ENCODE peak calls at places on chromosomes 12 and 14, in seven cellular contexts. T is breast epithelium, C is body of pancreas, G is A549, B is heart left ventricle, E is ovary, J is Peyer's patch. K is an unnamed sample.

GRCh38 chr12:80582431-80582830 is 125.0 kb upstream of the MYF6 start:
- DNase-seq in T (no peak), C (no peak), G (no peak), B (no peak), E (no peak), J (no peak), K (peak; percentile 34)

GRCh38 chr14:84017533-84017932 is 1512.4 kb upstream of the FLRT2 start:
- DNase-seq in T (peak; percentile 23), C (peak; percentile 57), G (no peak), B (no peak), E (no peak), J (no peak), K (no peak)

GRCh38 chr14:32620303-32620702 is 291.2 kb downstream of the AKAP6 start:
- DNase-seq in T (no peak), C (no peak), G (no peak), B (no peak), E (no peak), J (no peak), K (no peak)

GRCh38 chr14:63853831-63854293 is 1.1 kb downstream of the SYNE2 start:
- DNase-seq in T (peak; percentile 81), C (peak; percentile 69), G (peak; percentile 47), B (peak; percentile 44), E (peak; percentile 56), J (peak; percentile 54), K (peak; percentile 78)

GRCh38 chr12:50196537-50196936 is 29.4 kb upstream of the CERS5 start:
- DNase-seq in T (no peak), C (no peak), G (no peak), B (no peak), E (no peak), J (no peak), K (no peak)

GRCh38 chr14:64649383-64649998 is 54.7 kb upstream of the PLEKHG3 start:
- DNase-seq in T (no peak), C (peak; percentile 43), G (no peak), B (no peak), E (peak; percentile 22), J (no peak), K (peak; percentile 48)

GRCh38 chr12:6539276-6540134 is 5.2 kb downstream of the GAPDH start:
- DNase-seq in T (no peak), C (no peak), G (peak; percentile 41), B (no peak), E (no peak), J (peak; percentile 70), K (peak; percentile 35)

GRCh38 chr14:100673085-100673806 is 53.4 kb upstream of the DLK1 start:
- DNase-seq in T (no peak), C (peak; percentile 77), G (no peak), B (no peak), E (no peak), J (peak; percentile 78), K (no peak)

GRCh38 chr14:74658535-74659130 is 46.6 kb upstream of the LTBP2 start:
- DNase-seq in T (no peak), C (no peak), G (no peak), B (no peak), E (no peak), J (no peak), K (no peak)

GRCh38 chr12:108374596-108375320 is 35.6 kb upstream of the CMKLR1 start:
- DNase-seq in T (no peak), C (no peak), G (no peak), B (no peak), E (no peak), J (no peak), K (no peak)

GRCh38 chr12:95859344-95859816 is 628 bp downstream of the SNRPF start:
- DNase-seq in T (no peak), C (no peak), G (peak; percentile 50), B (no peak), E (no peak), J (no peak), K (no peak)

GRCh38 chr12:55931780-55932545 is 1.0 kb downstream of the DGKA start:
- DNase-seq in T (peak; percentile 43), C (peak; percentile 72), G (peak; percentile 44), B (peak; percentile 74), E (peak; percentile 62), J (peak; percentile 80), K (peak; percentile 56)

GRCh38 chr12:13044002-13044858 is at the start of gene FAM234B:
- DNase-seq in T (peak; percentile 27), C (peak; percentile 81), G (peak; percentile 88), B (peak; percentile 83), E (peak; percentile 68), J (peak; percentile 84), K (peak; percentile 72)

GRCh38 chr12:127041985-127042625 is 1224.9 kb upstream of the TMEM132C start:
- DNase-seq in T (no peak), C (no peak), G (no peak), B (no peak), E (no peak), J (no peak), K (no peak)

GRCh38 chr12:321606-322326 is 59.1 kb upstream of the SLC6A13 start:
- DNase-seq in T (no peak), C (peak; percentile 58), G (no peak), B (no peak), E (no peak), J (no peak), K (peak; percentile 15)

GRCh38 chr12:92244036-92244435 is 98.4 kb upstream of the BTG1 start:
- DNase-seq in T (peak; percentile 20), C (peak; percentile 30), G (no peak), B (peak; percentile 32), E (peak; percentile 37), J (no peak), K (no peak)

GRCh38 chr12:39205969-39206368 is 237.0 kb downstream of the KIF21A start:
- DNase-seq in T (no peak), C (no peak), G (no peak), B (no peak), E (no peak), J (no peak), K (no peak)

GRCh38 chr12:122880668-122881067 is 15.3 kb downstream of the VPS37B start:
- DNase-seq in T (no peak), C (no peak), G (peak; percentile 65), B (no peak), E (no peak), J (no peak), K (no peak)

GRCh38 chr14:48584031-48584430 is 908.6 kb upstream of the MDGA2 start:
- DNase-seq in T (no peak), C (no peak), G (no peak), B (no peak), E (no peak), J (no peak), K (no peak)

GRCh38 chr12:49527361-49528130 is 11.3 kb upstream of the KCNH3 start:
- DNase-seq in T (no peak), C (no peak), G (no peak), B (no peak), E (no peak), J (no peak), K (peak; percentile 87)

GRCh38 chr12:69527506-69528272 is 57.5 kb downstream of the FRS2 start:
- DNase-seq in T (no peak), C (no peak), G (no peak), B (no peak), E (no peak), J (no peak), K (no peak)

GRCh38 chr12:117684471-117684870 is 284.3 kb downstream of the KSR2 start:
- DNase-seq in T (no peak), C (no peak), G (no peak), B (no peak), E (no peak), J (no peak), K (no peak)

GRCh38 chr12:46268349-46268616 is 560 bp downstream of the SLC38A1 start:
- DNase-seq in T (no peak), C (no peak), G (no peak), B (no peak), E (no peak), J (no peak), K (peak; percentile 22)

GRCh38 chr14:73472182-73473114 is 14.1 kb upstream of the NUMB start:
- DNase-seq in T (no peak), C (no peak), G (peak; percentile 52), B (no peak), E (no peak), J (no peak), K (no peak)

GRCh38 chr14:95070748-95071435 is 86.4 kb downstream of the DICER1 start:
- DNase-seq in T (no peak), C (no peak), G (no peak), B (no peak), E (no peak), J (no peak), K (no peak)

GRCh38 chr14:21104448-21105060 is 3.7 kb downstream of the TMEM253 start:
- DNase-seq in T (peak; percentile 79), C (peak; percentile 83), G (peak; percentile 69), B (peak; percentile 76), E (peak; percentile 69), J (peak; percentile 88), K (peak; percentile 86)

GRCh38 chr14:68969278-68969677 is 9.8 kb downstream of the ACTN1 start:
- DNase-seq in T (no peak), C (no peak), G (no peak), B (no peak), E (no peak), J (no peak), K (no peak)
- H3K4me3 ChIP-seq in T (no peak overlapping the region), C (no peak overlapping the region), G (no peak overlapping the region), B (no peak overlapping the region), E (no peak overlapping the region), J (no peak overlapping the region), K (no peak overlapping the region)

GRCh38 chr14:61328629-61329262 is 7.4 kb downstream of the PRKCH start:
- DNase-seq in T (no peak), C (no peak), G (no peak), B (no peak), E (no peak), J (no peak), K (no peak)

GRCh38 chr14:61323970-61324369 is 2.6 kb downstream of the PRKCH start:
- DNase-seq in T (no peak), C (no peak), G (no peak), B (no peak), E (no peak), J (no peak), K (no peak)

GRCh38 chr14:61326149-61326548 is 4.8 kb downstream of the PRKCH start:
- DNase-seq in T (no peak), C (no peak), G (no peak), B (no peak), E (no peak), J (no peak), K (no peak)

GRCh38 chr14:61329478-61330051 is 8.2 kb downstream of the PRKCH start:
- DNase-seq in T (no peak), C (no peak), G (no peak), B (no peak), E (no peak), J (no peak), K (no peak)

GRCh38 chr14:61326847-61327246 is 5.5 kb downstream of the PRKCH start:
- DNase-seq in T (peak; percentile 38), C (peak; percentile 77), G (no peak), B (peak; percentile 88), E (peak; percentile 53), J (no peak), K (peak; percentile 89)
- TF ChIP-seq CTCF in T (no peak), C (no peak), G (no peak), B (no peak), E (no peak), J (no peak), K (no peak)

GRCh38 chr12:31728917-31729640 is at the start of gene AMN1:
- DNase-seq in T (peak; percentile 100), C (peak; percentile 100), G (peak; percentile 98), B (peak; percentile 99), E (peak; percentile 99), J (peak; percentile 100), K (peak; percentile 99)
- TF ChIP-seq POLR2A in T (peak; percentile 44), C (peak; percentile 83), G (peak; percentile 92), B (no peak), E (peak; percentile 58), J (peak; percentile 77), K (peak; percentile 79)

GRCh38 chr12:53218551-53219114 is 11.6 kb upstream of the ITGB7 start:
- DNase-seq in T (no peak), C (no peak), G (no peak), B (no peak), E (peak; percentile 43), J (peak; percentile 50), K (no peak)
- H3K4me3 ChIP-seq in T (peak overlapping the region; percentile 77), C (no peak overlapping the region), G (peak overlapping the region; percentile 61), B (peak overlapping the region; percentile 70), E (peak overlapping the region; percentile 79), J (peak overlapping the region; percentile 47), K (no peak overlapping the region)